ENCODE peak calls at places on chromosomes 1 and 21, in six cellular contexts. One of them, this sample, is unnamed.

GRCh38 chr1:201713093-201713810 is 115.7 kb upstream of the IPO9 start:
- DNase-seq in A549: peak
- DNase-seq in endothelial cell of umbilical vein: peak
- DNase-seq in HepG2: no peak
- DNase-seq in K562: no peak
- DNase-seq in GM12878: no peak
- DNase-seq in this sample: peak

GRCh38 chr1:20511518-20512428 is 3.8 kb upstream of the MUL1 start:
- DNase-seq in HepG2: no peak
- DNase-seq in A549: no peak
- DNase-seq in endothelial cell of umbilical vein: no peak
- DNase-seq in GM12878: no peak
- DNase-seq in K562: no peak
- DNase-seq in this sample: no peak

GRCh38 chr1:66291047-66291864 is 242.7 kb upstream of the SGIP1 start:
- DNase-seq in HepG2: no peak
- DNase-seq in endothelial cell of umbilical vein: no peak
- DNase-seq in A549: no peak
- DNase-seq in K562: no peak
- DNase-seq in GM12878: no peak
- DNase-seq in this sample: no peak

GRCh38 chr1:160400284-160400645 is at the start of gene VANGL2:
- DNase-seq in K562: peak
- DNase-seq in A549: peak
- DNase-seq in endothelial cell of umbilical vein: no peak
- DNase-seq in HepG2: no peak
- DNase-seq in GM12878: no peak
- DNase-seq in this sample: peak

GRCh38 chr1:176517484-176517883 is 54.5 kb downstream of the PAPPA2 start:
- DNase-seq in K562: no peak
- DNase-seq in HepG2: no peak
- DNase-seq in endothelial cell of umbilical vein: no peak
- DNase-seq in A549: no peak
- DNase-seq in GM12878: peak
- DNase-seq in this sample: peak

GRCh38 chr1:202154766-202155477 is 5.5 kb downstream of the PTPN7 start:
- DNase-seq in A549: peak
- DNase-seq in GM12878: no peak
- DNase-seq in endothelial cell of umbilical vein: peak
- DNase-seq in HepG2: peak
- DNase-seq in K562: peak
- DNase-seq in this sample: peak

GRCh38 chr1:247290576-247290975 is 34.7 kb downstream of the VN1R5 start:
- DNase-seq in GM12878: no peak
- DNase-seq in HepG2: no peak
- DNase-seq in endothelial cell of umbilical vein: no peak
- DNase-seq in A549: no peak
- DNase-seq in K562: no peak
- DNase-seq in this sample: no peak

GRCh38 chr21:46018615-46019014 is 37.0 kb downstream of the COL6A1 start:
- DNase-seq in GM12878: no peak
- DNase-seq in A549: no peak
- DNase-seq in endothelial cell of umbilical vein: no peak
- DNase-seq in K562: no peak
- DNase-seq in HepG2: no peak
- DNase-seq in this sample: peak

GRCh38 chr1:36109041-36109679 is 15.9 kb downstream of the COL8A2 start:
- DNase-seq in HepG2: no peak
- DNase-seq in A549: no peak
- DNase-seq in endothelial cell of umbilical vein: no peak
- DNase-seq in K562: no peak
- DNase-seq in GM12878: no peak
- DNase-seq in this sample: peak

GRCh38 chr21:40015818-40016217 is 148.6 kb downstream of the PCP4 start:
- DNase-seq in GM12878: no peak
- DNase-seq in endothelial cell of umbilical vein: no peak
- DNase-seq in A549: no peak
- DNase-seq in HepG2: no peak
- DNase-seq in K562: no peak
- DNase-seq in this sample: no peak

GRCh38 chr1:230832466-230832865 is 35.9 kb downstream of the C1orf198 start:
- DNase-seq in A549: no peak
- DNase-seq in K562: no peak
- DNase-seq in GM12878: no peak
- DNase-seq in endothelial cell of umbilical vein: no peak
- DNase-seq in HepG2: no peak
- DNase-seq in this sample: no peak

GRCh38 chr1:234953655-234954420 is 174.8 kb downstream of the TOMM20 start:
- DNase-seq in HepG2: no peak
- DNase-seq in endothelial cell of umbilical vein: no peak
- DNase-seq in GM12878: no peak
- DNase-seq in K562: no peak
- DNase-seq in A549: no peak
- DNase-seq in this sample: no peak

GRCh38 chr1:243716901-243717300 is 133.1 kb downstream of the AKT3 start:
- DNase-seq in HepG2: no peak
- DNase-seq in GM12878: no peak
- DNase-seq in K562: no peak
- DNase-seq in A549: no peak
- DNase-seq in endothelial cell of umbilical vein: no peak
- DNase-seq in this sample: no peak

GRCh38 chr1:61253059-61253735 is 170.8 kb downstream of the NFIA start:
- DNase-seq in endothelial cell of umbilical vein: peak
- DNase-seq in K562: peak
- DNase-seq in HepG2: peak
- DNase-seq in GM12878: no peak
- DNase-seq in A549: peak
- DNase-seq in this sample: peak

GRCh38 chr1:100463809-100464424 is 74.0 kb upstream of the GPR88 start:
- DNase-seq in GM12878: no peak
- DNase-seq in K562: peak
- DNase-seq in endothelial cell of umbilical vein: peak
- DNase-seq in HepG2: peak
- DNase-seq in A549: peak
- DNase-seq in this sample: peak

GRCh38 chr1:111792249-111792648 is 36.5 kb downstream of the DDX20 start:
- DNase-seq in K562: no peak
- DNase-seq in A549: no peak
- DNase-seq in HepG2: peak
- DNase-seq in GM12878: no peak
- DNase-seq in endothelial cell of umbilical vein: no peak
- DNase-seq in this sample: no peak

GRCh38 chr1:156676820-156677615 is at the start of gene NES:
- DNase-seq in GM12878: no peak
- DNase-seq in HepG2: peak
- DNase-seq in K562: peak
- DNase-seq in endothelial cell of umbilical vein: peak
- DNase-seq in A549: no peak
- DNase-seq in this sample: no peak

GRCh38 chr1:211359876-211360275 is 33.2 kb downstream of the TRAF5 start:
- DNase-seq in GM12878: no peak
- DNase-seq in endothelial cell of umbilical vein: peak
- DNase-seq in K562: no peak
- DNase-seq in HepG2: no peak
- DNase-seq in A549: no peak
- DNase-seq in this sample: no peak

GRCh38 chr1:21906173-21907078 is 30.7 kb downstream of the HSPG2 start:
- DNase-seq in HepG2: no peak
- DNase-seq in K562: peak
- DNase-seq in endothelial cell of umbilical vein: peak
- DNase-seq in GM12878: no peak
- DNase-seq in A549: no peak
- DNase-seq in this sample: no peak

GRCh38 chr1:20719261-20719660 is 1.5 kb upstream of the KIF17 start:
- DNase-seq in K562: no peak
- DNase-seq in GM12878: no peak
- DNase-seq in endothelial cell of umbilical vein: no peak
- DNase-seq in A549: no peak
- DNase-seq in HepG2: no peak
- DNase-seq in this sample: no peak

GRCh38 chr21:15754640-15755039 is 24.9 kb downstream of the USP25 start:
- DNase-seq in HepG2: peak
- DNase-seq in K562: no peak
- DNase-seq in A549: no peak
- DNase-seq in endothelial cell of umbilical vein: peak
- DNase-seq in GM12878: no peak
- DNase-seq in this sample: no peak

GRCh38 chr21:39673736-39674135 is 61.0 kb downstream of the B3GALT5 start:
- DNase-seq in A549: no peak
- DNase-seq in HepG2: no peak
- DNase-seq in K562: no peak
- DNase-seq in GM12878: no peak
- DNase-seq in endothelial cell of umbilical vein: no peak
- DNase-seq in this sample: no peak

GRCh38 chr1:52426391-52426790 is 22.0 kb downstream of the PRPF38A start:
- DNase-seq in GM12878: no peak
- DNase-seq in K562: no peak
- DNase-seq in endothelial cell of umbilical vein: no peak
- DNase-seq in HepG2: no peak
- DNase-seq in A549: no peak
- DNase-seq in this sample: no peak
- TF ChIP-seq MYC in GM12878: no peak
- TF ChIP-seq MYC in K562: no peak
- TF ChIP-seq MYC in endothelial cell of umbilical vein: no peak
- TF ChIP-seq MYC in HepG2: no peak
- TF ChIP-seq MYC in A549: no peak
- TF ChIP-seq MYC in this sample: no peak

GRCh38 chr1:185319152-185319501 is 2.1 kb upstream of the IVNS1ABP start:
- DNase-seq in HepG2: no peak
- DNase-seq in K562: no peak
- DNase-seq in GM12878: no peak
- DNase-seq in A549: no peak
- DNase-seq in endothelial cell of umbilical vein: no peak
- DNase-seq in this sample: no peak

GRCh38 chr1:185316163-185317033 is 645 bp downstream of the IVNS1ABP start:
- DNase-seq in GM12878: peak
- DNase-seq in endothelial cell of umbilical vein: peak
- DNase-seq in A549: peak
- DNase-seq in HepG2: peak
- DNase-seq in K562: peak
- DNase-seq in this sample: peak

GRCh38 chr1:185318431-185319151 is 1.5 kb upstream of the IVNS1ABP start:
- DNase-seq in endothelial cell of umbilical vein: no peak
- DNase-seq in A549: no peak
- DNase-seq in HepG2: no peak
- DNase-seq in GM12878: no peak
- DNase-seq in K562: peak
- DNase-seq in this sample: no peak

GRCh38 chr1:185317034-185317885 is at the start of gene IVNS1ABP:
- DNase-seq in A549: peak
- DNase-seq in endothelial cell of umbilical vein: peak
- DNase-seq in HepG2: peak
- DNase-seq in GM12878: peak
- DNase-seq in K562: peak
- DNase-seq in this sample: peak

DNA sequence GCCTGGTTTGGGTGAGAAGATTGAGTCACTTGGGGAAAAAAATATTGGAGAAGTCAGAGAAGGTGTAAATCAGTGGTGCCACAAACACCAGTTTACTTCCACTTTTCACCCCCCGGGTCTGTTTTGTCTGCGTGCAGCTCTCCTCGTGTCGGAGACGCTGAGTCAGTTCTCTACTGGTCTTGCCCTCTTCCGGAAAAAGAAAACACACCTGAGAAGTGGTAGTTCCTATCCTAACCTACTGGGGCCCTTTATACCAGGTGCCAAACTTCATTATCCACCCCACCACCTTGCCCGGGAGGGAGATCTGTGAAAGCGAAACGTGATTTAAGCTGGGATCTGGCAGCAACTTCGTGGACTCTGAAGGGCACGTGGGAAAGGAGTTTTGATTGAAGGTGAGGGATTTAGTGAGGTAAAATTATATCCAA is 855 bp upstream of the IVNS1ABP start:
- DNase-seq in GM12878: peak
- DNase-seq in A549: peak
- DNase-seq in HepG2: no peak
- DNase-seq in endothelial cell of umbilical vein: no peak
- DNase-seq in K562: peak
- DNase-seq in this sample: no peak
- TF ChIP-seq CTCF in GM12878: no peak
- TF ChIP-seq CTCF in A549: no peak
- TF ChIP-seq CTCF in HepG2: no peak
- TF ChIP-seq CTCF in endothelial cell of umbilical vein: no peak
- TF ChIP-seq CTCF in K562: no peak
- TF ChIP-seq CTCF in this sample: no peak

DNA sequence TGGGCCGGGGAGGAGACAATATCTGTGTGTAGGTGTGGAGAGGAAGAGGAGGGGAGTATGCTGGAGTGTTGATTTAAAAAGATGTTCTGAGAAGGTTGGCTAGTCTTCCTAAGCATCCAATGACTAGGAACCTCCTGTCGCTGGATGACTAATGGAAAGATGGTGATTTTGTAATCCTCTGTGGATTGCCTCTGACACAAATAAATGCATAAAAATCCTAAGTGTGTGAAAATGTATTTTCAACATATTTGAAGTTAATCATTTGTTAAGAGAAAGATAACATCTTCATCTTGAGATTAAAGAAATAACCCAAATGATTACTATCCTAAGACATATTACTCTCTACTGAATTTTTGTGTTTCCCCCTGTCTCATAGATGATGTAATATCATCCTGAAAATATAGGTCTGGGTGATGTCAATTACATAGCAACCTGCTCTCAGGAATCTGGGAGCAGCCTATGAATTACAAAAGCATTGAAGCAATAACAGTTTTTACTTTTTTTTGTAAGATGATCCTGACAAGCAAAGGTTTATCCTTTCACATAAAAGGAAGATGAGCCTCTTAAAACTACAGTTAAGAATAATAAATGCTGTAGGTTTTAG is 220.5 kb upstream of the MAP1LC3C start:
- DNase-seq in K562: no peak
- DNase-seq in HepG2: no peak
- DNase-seq in A549: no peak
- DNase-seq in GM12878: no peak
- DNase-seq in endothelial cell of umbilical vein: no peak
- DNase-seq in this sample: no peak
- TF ChIP-seq MYC in K562: no peak
- TF ChIP-seq MYC in HepG2: no peak
- TF ChIP-seq MYC in A549: no peak
- TF ChIP-seq MYC in GM12878: no peak
- TF ChIP-seq MYC in endothelial cell of umbilical vein: no peak
- TF ChIP-seq MYC in this sample: no peak

GRCh38 chr1:32891630-32892029 is 5.3 kb downstream of the HPCA start:
- DNase-seq in HepG2: no peak
- DNase-seq in endothelial cell of umbilical vein: no peak
- DNase-seq in GM12878: no peak
- DNase-seq in K562: no peak
- DNase-seq in A549: no peak
- DNase-seq in this sample: no peak

GRCh38 chr1:32892368-32893197 is 6.3 kb downstream of the HPCA start:
- DNase-seq in A549: peak
- DNase-seq in K562: peak
- DNase-seq in endothelial cell of umbilical vein: no peak
- DNase-seq in GM12878: no peak
- DNase-seq in HepG2: no peak
- DNase-seq in this sample: no peak

GRCh38 chr1:32894681-32895080 is 6.5 kb downstream of the TMEM54 start:
- DNase-seq in A549: no peak
- DNase-seq in GM12878: no peak
- DNase-seq in endothelial cell of umbilical vein: no peak
- DNase-seq in K562: no peak
- DNase-seq in HepG2: no peak
- DNase-seq in this sample: no peak

GRCh38 chr1:32894019-32894600 is 7.1 kb downstream of the TMEM54 start:
- DNase-seq in endothelial cell of umbilical vein: no peak
- DNase-seq in GM12878: no peak
- DNase-seq in K562: no peak
- DNase-seq in A549: no peak
- DNase-seq in HepG2: no peak
- DNase-seq in this sample: no peak

GRCh38 chr1:32893198-32894018 is 7.1 kb downstream of the HPCA start:
- DNase-seq in K562: peak
- DNase-seq in A549: peak
- DNase-seq in endothelial cell of umbilical vein: no peak
- DNase-seq in GM12878: no peak
- DNase-seq in HepG2: no peak
- DNase-seq in this sample: no peak
- TF ChIP-seq CTCF in K562: peak
- TF ChIP-seq CTCF in A549: peak
- TF ChIP-seq CTCF in endothelial cell of umbilical vein: no peak
- TF ChIP-seq CTCF in GM12878: peak
- TF ChIP-seq CTCF in HepG2: no peak
- TF ChIP-seq CTCF in this sample: no peak

This sample was measured in NB4.